ENCODE peak calls at places on chromosomes 2 and 18, in seven cellular contexts. T, H, L, E, X, K and C are unnamed samples.

GRCh38 chr2:225100269-225100668 is 58.0 kb upstream of the DOCK10 start:
- DNase-seq in H (no peak), X (no peak), L (no peak), T (no peak), E (no peak), K (peak), C (no peak)

GRCh38 chr2:109061736-109062557 is 67.1 kb upstream of the SH3RF3 start:
- DNase-seq in H (no peak), L (no peak), T (no peak), K (no peak), X (no peak), E (no peak), C (no peak)

GRCh38 chr2:7930800-7931635 is 750.8 kb upstream of the ID2 start:
- DNase-seq in K (no peak), X (no peak), T (no peak), L (peak), H (no peak), E (no peak), C (no peak)

GRCh38 chr2:29628882-29629281 is 292.5 kb downstream of the ALK start:
- DNase-seq in L (peak), K (no peak), X (no peak), E (no peak), T (no peak), H (no peak), C (no peak)

GRCh38 chr2:127176371-127177311 is 43.5 kb downstream of the CYP27C1 start:
- DNase-seq in L (no peak), T (no peak), K (no peak), X (no peak), E (no peak), H (no peak), C (peak)

GRCh38 chr2:84631985-84632384 is 115.7 kb downstream of the DNAH6 start:
- DNase-seq in K (no peak), H (no peak), X (no peak), L (no peak), E (no peak), T (no peak), C (no peak)

GRCh38 chr2:37568565-37568964 is 102.9 kb downstream of the CDC42EP3 start:
- DNase-seq in L (no peak), K (no peak), X (no peak), T (no peak), E (no peak), H (no peak), C (no peak)

GRCh38 chr2:189569295-189569925 is 11.2 kb downstream of the SLC40A1 start:
- DNase-seq in E (no peak), T (no peak), K (peak), H (no peak), X (no peak), L (no peak), C (no peak)

GRCh38 chr2:227447606-227448005 is 24.4 kb upstream of the AGFG1 start:
- DNase-seq in E (no peak), L (no peak), T (no peak), H (no peak), X (peak), K (no peak), C (no peak)

GRCh38 chr2:161418715-161419337 is 2.7 kb downstream of the TBR1 start:
- DNase-seq in K (no peak), T (no peak), X (no peak), H (no peak), L (no peak), E (no peak), C (peak)

GRCh38 chr18:34738173-34738894 is 28.2 kb downstream of the DTNA start:
- DNase-seq in K (peak), H (no peak), X (no peak), L (peak), T (no peak), E (no peak), C (peak)

GRCh38 chr2:190315273-190315672 is 4.4 kb downstream of the HIBCH start:
- DNase-seq in X (no peak), E (no peak), K (no peak), T (no peak), H (no peak), L (no peak), C (no peak)

GRCh38 chr2:175004980-175005832 is at the start of gene CHN1:
- DNase-seq in E (peak), X (no peak), L (peak), H (peak), T (peak), K (peak), C (peak)

GRCh38 chr2:10254373-10255188 is 48.1 kb upstream of the HPCAL1 start:
- DNase-seq in H (peak), K (no peak), T (no peak), X (no peak), L (no peak), E (no peak), C (no peak)

GRCh38 chr2:203453858-203454451 is 81.1 kb downstream of the RAPH1 start:
- DNase-seq in L (peak), E (no peak), T (no peak), X (no peak), K (peak), H (no peak), C (peak)

GRCh38 chr18:23706971-23707640 is 17.9 kb downstream of the LAMA3 start:
- DNase-seq in L (no peak), X (no peak), H (no peak), T (no peak), E (no peak), K (no peak), C (no peak)

GRCh38 chr18:78901923-78902794 is 77.5 kb upstream of the SALL3 start:
- DNase-seq in X (no peak), L (no peak), T (no peak), E (peak), K (no peak), H (no peak), C (no peak)

GRCh38 chr2:19898592-19899329 is 3.0 kb downstream of the TTC32 start:
- DNase-seq in K (no peak), E (no peak), T (no peak), X (no peak), L (no peak), H (no peak), C (no peak)

GRCh38 chr2:226738191-226738820 is 61.3 kb downstream of the IRS1 start:
- DNase-seq in K (no peak), E (no peak), L (no peak), X (no peak), T (no peak), H (no peak), C (no peak)

GRCh38 chr18:44590976-44591375 is 89.7 kb upstream of the SETBP1 start:
- DNase-seq in H (no peak), T (no peak), K (no peak), E (no peak), L (no peak), X (no peak), C (no peak)

GRCh38 chr2:26088038-26088643 is 54.3 kb downstream of the RAB10 start:
- DNase-seq in T (no peak), L (peak), H (no peak), X (no peak), K (peak), E (no peak), C (peak)

GRCh38 chr2:99875627-99876026 is 266.8 kb downstream of the AFF3 start:
- DNase-seq in H (no peak), L (no peak), K (no peak), X (no peak), E (no peak), T (no peak), C (no peak)

GRCh38 chr2:40371525-40372277 is 80.2 kb downstream of the SLC8A1 start:
- DNase-seq in E (no peak), X (no peak), H (peak), K (no peak), L (peak), T (no peak), C (peak)

GRCh38 chr2:209473930-209474419 is 50.1 kb downstream of the MAP2 start:
- DNase-seq in L (no peak), K (peak), H (no peak), T (no peak), E (peak), X (peak), C (peak)

GRCh38 chr2:65464604-65465003 is 32.2 kb upstream of the SPRED2 start:
- DNase-seq in K (no peak), L (no peak), X (no peak), T (no peak), E (no peak), H (no peak), C (peak)

GRCh38 chr18:11713756-11714155 is 24.7 kb downstream of the GNAL start:
- DNase-seq in X (no peak), T (no peak), E (no peak), H (no peak), L (no peak), K (no peak), C (no peak)

GRCh38 chr2:220847587-220847986 is 724.5 kb downstream of the EPHA4 start:
- DNase-seq in X (peak), E (no peak), T (no peak), H (no peak), K (no peak), L (no peak), C (peak)

GRCh38 chr2:196970089-196970488 is 43.6 kb upstream of the PGAP1 start:
- DNase-seq in H (no peak), L (no peak), E (no peak), T (no peak), X (no peak), K (peak), C (no peak)

GRCh38 chr2:194870974-194871535 is 786.0 kb upstream of the SLC39A10 start:
- DNase-seq in E (no peak), T (no peak), L (no peak), H (no peak), X (no peak), K (no peak), C (no peak)

DNA sequence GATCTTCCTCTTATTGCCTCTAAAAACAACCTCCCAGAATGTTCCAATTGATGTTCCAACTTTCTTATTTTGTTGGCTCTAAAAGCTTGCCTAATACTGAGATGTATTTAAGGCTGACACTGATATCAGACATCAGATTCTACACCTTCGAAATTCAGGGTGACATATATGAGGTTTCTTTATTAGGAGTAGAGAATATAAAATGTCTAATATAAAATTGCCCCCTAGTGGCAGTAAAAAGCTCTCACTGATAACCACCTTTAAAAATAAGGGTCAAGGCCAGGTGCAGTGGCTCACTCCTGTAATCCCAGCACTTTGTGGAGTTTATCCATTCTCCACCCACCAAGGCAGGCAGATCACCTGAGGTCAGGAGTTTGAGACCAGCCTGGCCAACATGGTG is 789.7 kb upstream of the SLC39A10 start:
- DNase-seq in E (no peak), T (no peak), H (no peak), L (no peak), K (peak), X (no peak), C (peak)
- TF ChIP-seq CTCF in E (no peak), T (peak), H (no peak), L (peak), K (peak), X (no peak), C (peak)

GRCh38 chr2:236545248-236545658 is 24.4 kb upstream of the ACKR3 start:
- DNase-seq in K (no peak), T (peak), X (no peak), H (no peak), L (no peak), E (no peak), C (no peak)

GRCh38 chr2:236541008-236541562 is 28.5 kb upstream of the ACKR3 start:
- DNase-seq in L (no peak), T (no peak), E (no peak), K (no peak), H (no peak), X (peak), C (no peak)

GRCh38 chr2:236545814-236546480 is 23.7 kb upstream of the ACKR3 start:
- DNase-seq in E (no peak), L (no peak), K (no peak), T (peak), X (no peak), H (no peak), C (no peak)

GRCh38 chr2:236546561-236546961 is 23.1 kb upstream of the ACKR3 start:
- DNase-seq in K (no peak), T (peak), E (no peak), H (no peak), L (no peak), X (no peak), C (no peak)

DNA sequence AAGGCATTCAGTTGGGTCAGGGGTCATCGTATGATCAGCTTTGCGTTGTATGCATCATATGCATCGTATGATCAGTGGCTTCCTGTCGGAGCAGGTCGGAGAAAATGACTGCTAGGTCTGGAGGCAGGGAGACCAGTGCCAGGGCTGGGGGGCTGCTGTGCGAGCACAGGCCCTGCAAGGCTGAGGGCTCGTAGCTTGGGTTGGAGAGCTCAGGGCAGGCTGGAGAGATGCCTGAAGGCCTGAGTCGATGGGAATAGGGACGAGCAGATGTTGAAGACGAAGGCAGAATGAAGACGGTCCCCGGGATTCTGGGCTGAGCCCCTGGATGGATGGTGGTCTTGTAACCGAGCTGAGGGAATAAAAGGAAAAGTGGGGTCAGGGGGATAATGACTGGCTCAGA is 25.3 kb upstream of the ACKR3 start:
- DNase-seq in H (no peak), L (no peak), T (no peak), K (no peak), E (no peak), X (no peak), C (no peak)
- H3K4me3 ChIP-seq in H (no peak), L (no peak), T (no peak), K (no peak), E (no peak), X (no peak), C (no peak)

GRCh38 chr2:240351088-240351741 is 84.2 kb upstream of the GPC1 start:
- DNase-seq in E (no peak), L (no peak), X (no peak), H (no peak), K (no peak), T (no peak), C (peak)
- TF ChIP-seq CTCF in E (no peak), L (no peak), X (no peak), H (no peak), K (no peak), T (no peak), C (no peak)

GRCh38 chr2:95278051-95278471 is 3.8 kb downstream of the PROM2 start:
- DNase-seq in X (no peak), H (peak), T (no peak), E (no peak), K (no peak), L (no peak), C (peak)

GRCh38 chr2:95276244-95276887 is 2.1 kb downstream of the PROM2 start:
- DNase-seq in H (peak), L (no peak), X (no peak), E (no peak), T (no peak), K (no peak), C (no peak)

GRCh38 chr2:95276888-95277245 is 2.6 kb downstream of the PROM2 start:
- DNase-seq in X (no peak), K (no peak), L (no peak), T (no peak), E (no peak), H (peak), C (no peak)

GRCh38 chr2:95278637-95279225 is 4.5 kb downstream of the PROM2 start:
- DNase-seq in K (no peak), T (no peak), E (no peak), H (peak), L (peak), X (no peak), C (no peak)

GRCh38 chr2:95277246-95277906 is 3.1 kb downstream of the PROM2 start:
- DNase-seq in E (no peak), L (peak), X (no peak), T (no peak), H (peak), K (no peak), C (no peak)
- H3K4me3 ChIP-seq in E (no peak), L (no peak), X (no peak), T (no peak), H (no peak), K (no peak), C (no peak)

DNA sequence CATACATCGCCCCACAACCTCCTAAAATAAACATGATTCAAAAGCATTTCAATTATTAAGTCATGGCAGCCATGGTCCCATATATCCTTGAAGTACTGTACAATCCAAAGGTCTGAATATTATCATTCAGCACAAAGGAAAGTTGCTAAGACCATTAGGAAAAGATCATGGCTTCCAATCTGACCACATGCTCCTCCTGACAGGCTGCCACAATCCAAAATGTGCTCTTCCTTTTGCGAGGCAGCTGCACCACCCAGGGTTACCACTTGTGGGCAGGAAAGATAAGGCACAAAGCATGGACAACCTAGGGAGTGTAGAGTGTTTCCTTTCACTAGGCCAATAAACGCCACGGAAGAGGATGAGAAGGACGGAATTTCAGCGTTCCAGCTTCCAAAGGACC is 5.4 kb downstream of the BOLA3 start:
- DNase-seq in K (no peak), X (no peak), E (no peak), L (no peak), T (no peak), H (no peak), C (no peak)
- TF ChIP-seq CTCF in K (no peak), X (no peak), E (no peak), L (no peak), T (no peak), H (no peak), C (peak)

DNA sequence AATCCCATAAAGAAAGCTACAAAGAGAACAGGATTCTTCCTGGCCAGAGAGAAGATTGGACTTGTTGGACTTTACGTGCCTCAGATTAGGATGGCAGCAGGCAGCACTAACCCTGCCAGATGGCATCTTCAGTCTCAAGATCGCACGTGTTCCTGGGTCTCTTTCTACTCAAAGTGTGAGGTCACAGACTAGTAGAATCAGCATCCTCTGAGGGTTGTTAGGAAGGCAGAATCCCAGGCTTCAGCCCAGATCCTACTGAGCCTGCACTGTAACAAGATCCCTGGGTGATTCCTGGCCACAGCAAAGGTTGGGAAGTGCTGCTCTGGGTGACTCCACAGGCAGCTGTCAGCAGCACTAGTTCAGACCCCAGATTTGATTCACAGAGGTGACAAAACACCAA is 39.4 kb downstream of the EPAS1 start:
- DNase-seq in L (no peak), X (no peak), H (no peak), T (no peak), E (no peak), K (no peak), C (peak)
- H3K4me3 ChIP-seq in L (no peak), X (no peak), H (no peak), T (no peak), E (no peak), K (no peak), C (no peak)

GRCh38 chr2:222861411-222862067 is 703 bp downstream of the ACSL3 start:
- DNase-seq in E (peak), L (peak), X (no peak), H (peak), K (peak), T (peak), C (peak)

GRCh38 chr2:222864296-222864695 is 3.5 kb downstream of the ACSL3 start:
- DNase-seq in L (no peak), H (no peak), T (no peak), K (no peak), E (no peak), X (no peak), C (peak)

GRCh38 chr2:222860740-222861410 is at the start of gene ACSL3:
- DNase-seq in E (peak), H (peak), L (peak), X (no peak), T (peak), K (peak), C (peak)

GRCh38 chr2:222862915-222863544 is 2.2 kb downstream of the ACSL3 start:
- DNase-seq in T (no peak), X (no peak), L (no peak), E (no peak), H (no peak), K (no peak), C (peak)

GRCh38 chr2:222862068-222862914 is 1.5 kb downstream of the ACSL3 start:
- DNase-seq in T (no peak), K (no peak), L (peak), E (no peak), X (no peak), H (no peak), C (peak)
- TF ChIP-seq CTCF in T (no peak), K (no peak), L (no peak), E (peak), X (peak), H (peak), C (peak)

GRCh38 chr2:144508162-144508765 is 11.7 kb downstream of the ZEB2 start:
- DNase-seq in T (no peak), L (no peak), K (no peak), X (no peak), H (no peak), E (no peak), C (peak)
- H3K4me3 ChIP-seq in T (no peak), L (no peak), K (no peak), X (peak), H (peak), E (no peak), C (no peak)